ENCODE peak calls at places on chromosomes 4 and X, in seven cellular contexts. S is HepG2, M is mammary epithelial cell, A is neural progenitor cell, U is DND-41, F is fibroblast of lung, B is GM23248. D is an unnamed sample.

GRCh38 chr4:184104419-184105101 is 113.1 kb downstream of the ENPP6 start:
- DNase-seq in S (peak), M (no peak), A (no peak), U (no peak), F (no peak), B (no peak), D (no peak)

GRCh38 chr4:92953462-92953861 is 649.7 kb downstream of the GRID2 start:
- DNase-seq in S (no peak), M (no peak), A (no peak), U (no peak), F (no peak), B (no peak), D (no peak)

GRCh38 chrX:132948648-132949260 is 9.7 kb downstream of the HS6ST2 start:
- DNase-seq in S (no peak), M (no peak), A (peak), U (no peak), F (no peak), B (peak), D (no peak)

GRCh38 chr4:4854649-4855292 is 4.7 kb upstream of the MSX1 start:
- DNase-seq in S (no peak), M (no peak), A (peak), U (no peak), F (no peak), B (no peak), D (no peak)

GRCh38 chr4:103018391-103019318 is 850 bp downstream of the SLC9B1 start:
- DNase-seq in S (peak), M (no peak), A (no peak), U (no peak), F (peak), B (peak), D (no peak)

GRCh38 chrX:86322913-86323312 is 174.7 kb downstream of the DACH2 start:
- DNase-seq in S (peak), M (no peak), A (no peak), U (no peak), F (no peak), B (no peak), D (no peak)

GRCh38 chr4:45453258-45453841 is 670.5 kb downstream of the GABRG1 start:
- DNase-seq in S (peak), M (peak), A (peak), U (no peak), F (peak), B (peak), D (no peak)

GRCh38 chrX:153971124-153971631 is 440 bp downstream of the HCFC1 start:
- DNase-seq in S (peak), M (peak), A (peak), U (peak), F (peak), B (peak), D (peak)

GRCh38 chr4:41506071-41506470 is 31.9 kb upstream of the LIMCH1 start:
- DNase-seq in S (no peak), M (no peak), A (no peak), U (no peak), F (peak), B (peak), D (no peak)

GRCh38 chrX:134632386-134632785 is 25.9 kb downstream of the PLAC1 start:
- DNase-seq in S (no peak), M (no peak), A (no peak), U (no peak), F (no peak), B (no peak), D (no peak)

GRCh38 chrX:48045410-48046311 is 25.8 kb downstream of the ZNF630 start:
- DNase-seq in S (peak), M (peak), A (no peak), U (no peak), F (peak), B (peak), D (peak)

GRCh38 chr4:155304375-155304774 is 72.4 kb downstream of the MAP9 start:
- DNase-seq in S (no peak), M (peak), A (no peak), U (no peak), F (no peak), B (no peak), D (no peak)

GRCh38 chrX:153763298-153763932 is 634 bp upstream of the PLXNB3 start:
- DNase-seq in S (peak), M (no peak), A (no peak), U (no peak), F (no peak), B (no peak), D (no peak)

GRCh38 chrX:153569475-153569874 is 29.5 kb downstream of the CCNQ start:
- DNase-seq in S (peak), M (no peak), A (no peak), U (no peak), F (no peak), B (no peak), D (no peak)

GRCh38 chr4:41839945-41840854 is 91.7 kb upstream of the PHOX2B start:
- DNase-seq in S (no peak), M (peak), A (no peak), U (no peak), F (no peak), B (no peak), D (no peak)

GRCh38 chrX:85419293-85419692 is 39.8 kb upstream of the POF1B start:
- DNase-seq in S (no peak), M (peak), A (no peak), U (no peak), F (no peak), B (no peak), D (no peak)

GRCh38 chr4:137359691-137360315 is 172.5 kb downstream of the PCDH18 start:
- DNase-seq in S (no peak), M (no peak), A (no peak), U (no peak), F (peak), B (peak), D (no peak)

GRCh38 chr4:82247629-82248028 is 126.2 kb downstream of the HNRNPD start:
- DNase-seq in S (no peak), M (no peak), A (no peak), U (no peak), F (no peak), B (no peak), D (no peak)

GRCh38 chr4:182776376-182777058 is 140.7 kb downstream of the DCTD start:
- DNase-seq in S (no peak), M (no peak), A (peak), U (no peak), F (peak), B (no peak), D (no peak)

GRCh38 chrX:77785400-77785745 is 643 bp downstream of the ATRX start:
- DNase-seq in S (no peak), M (peak), A (peak), U (no peak), F (peak), B (peak), D (no peak)

GRCh38 chr4:82739292-82740190 is 59.1 kb downstream of the SCD5 start:
- DNase-seq in S (peak), M (no peak), A (peak), U (no peak), F (peak), B (peak), D (no peak)

GRCh38 chr4:38867478-38868054 is at the start of gene FAM114A1:
- DNase-seq in S (peak), M (peak), A (peak), U (no peak), F (peak), B (peak), D (no peak)

GRCh38 chr4:176810481-176811249 is 17.9 kb upstream of the VEGFC start:
- DNase-seq in S (no peak), M (no peak), A (no peak), U (no peak), F (no peak), B (peak), D (no peak)

GRCh38 chr4:7653510-7654414 is 219.0 kb upstream of the PSAPL1 start:
- DNase-seq in S (no peak), M (no peak), A (no peak), U (no peak), F (no peak), B (no peak), D (no peak)

DNA sequence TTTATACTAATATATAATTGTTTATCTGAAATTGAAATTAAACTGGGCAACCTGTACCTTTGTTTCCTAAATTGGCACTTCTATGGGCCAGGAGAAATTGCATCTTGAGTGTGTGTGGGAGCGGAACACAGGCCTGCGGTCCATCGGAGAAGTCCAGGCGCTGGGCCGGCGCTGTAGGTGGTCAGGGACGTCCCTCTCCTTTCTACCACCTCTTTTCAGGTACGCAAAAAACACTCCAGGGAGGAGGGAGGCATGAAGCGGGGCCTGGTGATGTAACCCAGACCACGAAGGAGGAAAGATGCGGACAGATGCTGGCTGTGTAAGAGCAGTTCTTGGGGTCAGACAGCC is 691 bp downstream of the MGAT4D start:
- DNase-seq in S (no peak), M (no peak), A (no peak), U (no peak), F (no peak), B (no peak), D (no peak)
- H3K4me2 ChIP-seq in S (peak), M (no peak), A (peak), U (no peak), F (no peak), B (no peak), D (no peak)

GRCh38 chr4:147991543-147992295 is 259.8 kb downstream of the ARHGAP10 start:
- DNase-seq in S (no peak), M (no peak), A (peak), U (no peak), F (no peak), B (no peak), D (no peak)
- H3K9ac ChIP-seq in S (no peak), M (no peak), A (no peak), U (no peak), F (no peak), B (no peak), D (no peak)

DNA sequence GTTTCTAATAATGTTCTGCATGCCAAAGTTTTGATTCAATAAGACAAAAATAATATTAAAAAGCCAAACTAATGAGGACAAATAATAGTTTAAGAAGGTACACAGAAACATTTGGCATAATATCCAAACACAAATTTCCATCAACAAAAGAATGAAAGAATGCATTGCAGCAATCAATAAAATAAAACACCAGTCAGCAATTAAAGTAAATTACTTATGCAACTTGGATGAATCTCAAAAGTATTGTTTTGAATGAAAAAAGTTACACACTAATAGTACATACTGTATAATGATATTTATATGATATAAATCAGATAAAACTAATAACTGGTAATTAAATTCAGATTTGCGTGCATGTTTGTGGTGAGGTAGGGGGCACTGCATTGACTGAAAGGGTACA is 285.5 kb upstream of the PCDH10 start:
- DNase-seq in S (no peak), M (no peak), A (no peak), U (no peak), F (no peak), B (no peak), D (no peak)
- TF ChIP-seq EZH2 in S (no peak), M (no peak), A (no peak), U (no peak), F (no peak), B (no peak), D (no peak)

DNA sequence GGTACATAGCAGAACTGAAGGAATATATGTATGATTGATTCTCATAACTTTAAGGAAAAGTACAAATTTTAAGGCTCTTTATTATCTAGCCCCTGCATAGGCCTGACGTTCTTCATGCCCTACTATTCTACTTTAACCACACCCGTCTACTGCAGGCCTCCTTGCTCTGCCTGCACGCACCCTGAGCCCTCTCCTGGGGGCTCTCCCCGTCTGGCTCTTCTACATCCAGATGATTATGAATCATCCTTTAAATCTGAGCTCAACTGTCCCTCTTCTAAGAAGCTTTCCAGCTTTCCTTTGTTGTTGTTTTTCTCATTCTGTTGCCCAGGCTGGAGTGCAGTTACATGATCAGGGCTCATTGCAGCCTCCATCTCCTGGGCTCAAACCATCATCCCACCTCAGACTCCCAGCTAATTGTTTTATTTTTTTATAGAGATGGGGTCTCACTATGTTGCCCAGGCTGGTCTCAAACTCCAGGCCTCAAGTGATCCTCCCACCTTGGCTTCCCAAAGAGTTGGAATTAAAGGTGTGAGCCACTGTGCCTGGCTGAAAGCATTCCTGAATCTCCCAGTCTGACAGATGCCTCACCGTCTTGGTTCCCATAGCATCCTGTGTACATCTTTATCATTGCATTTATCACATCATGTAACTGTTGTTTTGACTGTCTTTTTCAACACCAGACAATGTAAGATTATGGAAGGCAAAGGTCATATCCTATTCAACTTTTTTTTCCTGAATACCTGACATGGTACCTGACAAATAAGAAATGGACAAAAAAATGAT is 89.2 kb downstream of the WDFY3 start:
- DNase-seq in S (no peak), M (peak), A (no peak), U (no peak), F (no peak), B (peak), D (peak)
- H3K4me2 ChIP-seq in S (no peak), M (peak), A (no peak), U (no peak), F (no peak), B (peak), D (peak)

DNA sequence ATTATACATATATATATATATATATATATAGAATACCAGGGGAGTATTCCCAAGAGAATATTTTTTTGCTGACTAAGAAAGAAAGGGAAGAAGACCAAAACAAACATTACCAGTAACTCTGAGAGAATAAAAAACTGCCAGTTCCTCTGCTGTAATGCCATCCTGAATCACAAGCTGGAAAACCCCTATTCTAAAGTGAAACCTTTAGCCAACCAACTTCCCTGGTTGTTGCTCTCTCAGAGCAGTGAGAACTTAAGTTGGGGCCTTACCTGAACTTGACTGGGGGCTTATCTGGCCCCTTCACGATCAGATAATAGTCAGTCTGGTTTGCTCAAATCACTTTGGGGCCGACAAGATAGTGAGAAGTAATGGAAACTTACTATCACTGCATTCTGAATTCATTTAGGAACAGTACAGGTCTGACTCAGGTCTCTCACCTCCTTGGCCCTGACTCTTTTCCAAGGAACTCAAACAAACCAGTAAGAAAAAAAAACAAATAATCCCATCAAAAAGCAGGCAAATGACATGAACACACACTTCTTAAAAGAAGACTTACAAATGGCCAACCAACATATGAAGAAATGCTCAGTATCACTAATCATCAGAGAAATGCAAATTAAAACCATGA is 62.5 kb downstream of the CD40LG start:
- DNase-seq in S (no peak), M (peak), A (no peak), U (no peak), F (no peak), B (peak), D (no peak)
- H3K9ac ChIP-seq in S (no peak), M (no peak), A (no peak), U (no peak), F (no peak), B (no peak), D (no peak)

DNA sequence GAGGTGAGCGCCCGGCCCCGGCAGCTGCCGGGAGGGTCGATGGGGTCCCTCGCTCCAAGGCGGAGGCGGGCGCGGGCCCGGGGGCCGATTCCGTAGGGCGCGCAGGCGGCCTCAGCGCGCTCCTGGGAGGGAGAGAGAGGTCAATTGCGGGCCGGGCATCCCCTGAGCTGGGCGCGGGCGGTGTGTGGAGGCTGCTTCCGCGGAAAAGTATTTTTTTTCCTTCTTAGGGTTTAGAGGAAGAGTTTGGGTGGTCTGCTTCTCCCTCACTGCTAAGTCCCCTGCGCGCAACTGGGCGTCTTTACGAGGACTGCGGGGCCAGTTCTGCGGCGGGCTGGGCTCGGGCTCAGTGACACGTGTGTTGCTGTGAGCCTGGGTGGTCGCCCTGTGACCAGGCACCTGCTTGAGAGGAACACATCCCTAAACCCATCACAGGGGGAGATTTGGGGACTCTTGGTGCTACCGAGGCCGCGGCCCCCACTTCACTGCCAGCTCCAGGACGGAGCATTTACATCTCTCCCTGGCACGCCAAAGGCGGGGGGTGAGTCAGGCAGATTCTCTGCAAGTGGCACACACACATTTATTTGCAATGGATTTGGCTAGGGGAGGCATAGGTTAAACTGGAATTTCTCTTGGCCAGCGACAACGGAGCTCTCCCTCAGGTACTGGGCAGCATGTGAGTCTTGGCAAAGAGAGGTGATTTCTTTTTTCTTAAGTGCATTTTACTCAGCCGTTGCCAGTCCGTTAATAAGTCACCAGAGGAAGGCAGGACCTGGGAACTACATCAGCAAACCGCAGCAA is 151.2 kb upstream of the SLC4A4 start:
- DNase-seq in S (no peak), M (peak), A (peak), U (peak), F (peak), B (peak), D (no peak)
- TF ChIP-seq EZH2 in S (no peak), M (peak), A (peak), U (peak), F (no peak), B (no peak), D (peak)

D was measured in keratinocyte.